ENCODE peak calls at places on chromosomes 4 and X, in ten cellular contexts. X is psoas muscle, H is fibroblast of the aortic adventitia, C is cardiac fibroblast, S is heart left ventricle, P is choroid plexus epithelial cell, Y is endodermal cell, Z is astrocyte of the spinal cord, M is OCI-LY7, J is fibroblast of pulmonary artery. D is an unnamed sample.

GRCh38 chr4:159048166-159048886 is 54.6 kb upstream of the RAPGEF2 start:
- DNase-seq in X (peak), H (peak), C (peak), S (peak), P (peak), Y (peak), Z (peak), M (no peak), J (peak), D (peak)

GRCh38 chrX:120514236-120514635 is 45.1 kb upstream of the LAMP2 start:
- DNase-seq in X (no peak), H (peak), C (peak), S (no peak), P (peak), Y (peak), Z (peak), M (peak), J (peak), D (no peak)

GRCh38 chr4:152778656-152779512 is 646 bp downstream of the TIGD4 start:
- DNase-seq in X (no peak), H (peak), C (peak), S (no peak), P (peak), Y (peak), Z (peak), M (peak), J (peak), D (peak)

GRCh38 chr4:2080429-2081300 is 21.5 kb downstream of the NAT8L start:
- DNase-seq in X (no peak), H (no peak), C (no peak), S (no peak), P (no peak), Y (peak), Z (no peak), M (no peak), J (no peak), D (no peak)

GRCh38 chr4:155766544-155766943 is 7.7 kb downstream of the GUCY1B1 start:
- DNase-seq in X (no peak), H (no peak), C (no peak), S (no peak), P (no peak), Y (no peak), Z (no peak), M (no peak), J (no peak), D (no peak)

GRCh38 chr4:77636902-77637301 is 31.3 kb downstream of the CXCL13 start:
- DNase-seq in X (no peak), H (peak), C (peak), S (no peak), P (peak), Y (no peak), Z (peak), M (peak), J (peak), D (peak)

GRCh38 chr4:119028296-119028695 is 107.3 kb upstream of the MYOZ2 start:
- DNase-seq in X (no peak), H (no peak), C (no peak), S (no peak), P (no peak), Y (no peak), Z (no peak), M (no peak), J (no peak), D (no peak)

GRCh38 chrX:119880552-119881437 is 9.2 kb downstream of the NDUFA1 start:
- DNase-seq in X (no peak), H (peak), C (peak), S (no peak), P (peak), Y (peak), Z (peak), M (peak), J (peak), D (peak)

GRCh38 chrX:18927558-18927957 is 56.4 kb downstream of the PHKA2 start:
- DNase-seq in X (no peak), H (no peak), C (no peak), S (no peak), P (no peak), Y (no peak), Z (no peak), M (no peak), J (no peak), D (no peak)

GRCh38 chr4:153185453-153185852 is 18.8 kb upstream of the TRIM2 start:
- DNase-seq in X (no peak), H (no peak), C (no peak), S (no peak), P (no peak), Y (no peak), Z (no peak), M (no peak), J (no peak), D (no peak)

GRCh38 chr4:15920723-15921591 is 17.6 kb downstream of the FGFBP1 start:
- DNase-seq in X (no peak), H (peak), C (peak), S (no peak), P (peak), Y (no peak), Z (peak), M (no peak), J (peak), D (peak)

GRCh38 chrX:41922125-41922521 is 1.2 kb downstream of the CASK start:
- DNase-seq in X (no peak), H (peak), C (peak), S (no peak), P (peak), Y (no peak), Z (peak), M (peak), J (peak), D (peak)

GRCh38 chr4:53168237-53168636 is 197.6 kb downstream of the SCFD2 start:
- DNase-seq in X (no peak), H (peak), C (no peak), S (no peak), P (no peak), Y (no peak), Z (no peak), M (no peak), J (no peak), D (no peak)

GRCh38 chrX:66638591-66639500 is at the start of gene EDA2R:
- DNase-seq in X (no peak), H (peak), C (peak), S (peak), P (peak), Y (peak), Z (peak), M (peak), J (peak), D (peak)

GRCh38 chrX:49930046-49930445 is 7.7 kb downstream of the CLCN5 start:
- DNase-seq in X (no peak), H (peak), C (peak), S (no peak), P (peak), Y (no peak), Z (no peak), M (no peak), J (peak), D (no peak)

GRCh38 chr4:177281544-177281943 is 28.1 kb upstream of the NEIL3 start:
- DNase-seq in X (no peak), H (no peak), C (peak), S (no peak), P (peak), Y (no peak), Z (peak), M (no peak), J (peak), D (peak)

GRCh38 chr4:123676550-123677229 is 280.1 kb downstream of the SPRY1 start:
- DNase-seq in X (no peak), H (no peak), C (no peak), S (no peak), P (no peak), Y (no peak), Z (no peak), M (no peak), J (no peak), D (no peak)

GRCh38 chrX:9019151-9019550 is 14.8 kb downstream of the FAM9B start:
- DNase-seq in X (no peak), H (no peak), C (no peak), S (no peak), P (no peak), Y (no peak), Z (no peak), M (no peak), J (no peak), D (peak)

GRCh38 chr4:4995103-4995761 is 24.0 kb downstream of the CYTL1 start:
- DNase-seq in X (peak), H (peak), C (peak), S (peak), P (peak), Y (peak), Z (peak), M (peak), J (peak), D (peak)

GRCh38 chr4:24765331-24765990 is 29.9 kb upstream of the SOD3 start:
- DNase-seq in X (peak), H (no peak), C (no peak), S (no peak), P (peak), Y (no peak), Z (no peak), M (no peak), J (no peak), D (peak)

GRCh38 chr4:7911044-7911578 is 28.6 kb downstream of the AFAP1 start:
- DNase-seq in X (peak), H (peak), C (peak), S (peak), P (peak), Y (peak), Z (peak), M (no peak), J (peak), D (peak)

GRCh38 chrX:22360129-22360528 is 87.4 kb downstream of the CBLL2 start:
- DNase-seq in X (no peak), H (no peak), C (peak), S (no peak), P (no peak), Y (no peak), Z (no peak), M (no peak), J (no peak), D (no peak)

GRCh38 chr4:56995525-56995924 is 16.8 kb downstream of the POLR2B start:
- DNase-seq in X (peak), H (peak), C (peak), S (peak), P (peak), Y (no peak), Z (peak), M (no peak), J (peak), D (peak)

GRCh38 chr4:114225462-114225861 is 246.0 kb upstream of the ARSJ start:
- DNase-seq in X (no peak), H (no peak), C (no peak), S (no peak), P (no peak), Y (no peak), Z (no peak), M (no peak), J (no peak), D (no peak)

GRCh38 chr4:46032061-46032460 is 91.8 kb downstream of the GABRG1 start:
- DNase-seq in X (no peak), H (no peak), C (no peak), S (no peak), P (no peak), Y (no peak), Z (no peak), M (no peak), J (no peak), D (no peak)
- H3K4me3 ChIP-seq in X (no peak), H (no peak), C (no peak), S (no peak), P (no peak), Y (no peak), Z (no peak), M (no peak), J (no peak), D (no peak)

DNA sequence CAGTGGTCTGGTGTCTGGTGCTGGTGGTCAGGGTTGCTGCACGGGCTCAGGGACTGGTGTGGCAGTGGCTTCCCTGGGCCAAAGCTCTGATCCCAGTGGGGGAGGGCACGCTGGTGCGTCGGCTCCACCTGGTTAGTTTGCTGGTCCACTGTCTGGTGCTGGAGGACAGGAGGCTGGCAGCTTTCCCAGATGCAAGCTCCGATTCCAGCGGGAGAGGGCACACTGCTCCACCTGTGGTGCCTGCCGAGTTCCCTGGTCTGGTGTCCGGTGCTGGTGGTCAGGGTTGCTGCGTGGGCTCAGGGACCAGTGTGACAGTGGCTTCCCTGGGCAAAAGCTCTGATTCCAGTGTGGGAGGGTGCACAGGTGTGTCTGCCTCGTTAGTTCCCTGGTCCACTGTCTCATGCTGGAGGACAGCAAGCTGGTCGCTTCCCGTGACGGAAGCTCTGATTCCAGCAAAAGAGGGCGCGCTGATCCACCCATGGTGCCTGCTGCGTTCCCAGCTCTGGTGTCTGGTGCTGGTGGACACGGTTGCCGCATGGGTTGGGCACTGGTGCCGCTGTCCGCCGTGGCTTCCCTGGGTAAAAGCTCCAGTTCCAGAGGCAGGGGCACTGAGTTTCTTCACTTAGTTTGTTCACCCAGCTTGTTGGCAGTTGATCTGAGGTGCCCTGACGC is 5.8 kb downstream of the VMA21 start:
- DNase-seq in X (peak), H (no peak), C (no peak), S (peak), P (no peak), Y (no peak), Z (no peak), M (no peak), J (no peak), D (no peak)
- TF ChIP-seq CTCF in X (no peak), H (no peak), C (no peak), S (no peak), P (no peak), Y (no peak), Z (no peak), M (no peak), J (no peak), D (no peak)

DNA sequence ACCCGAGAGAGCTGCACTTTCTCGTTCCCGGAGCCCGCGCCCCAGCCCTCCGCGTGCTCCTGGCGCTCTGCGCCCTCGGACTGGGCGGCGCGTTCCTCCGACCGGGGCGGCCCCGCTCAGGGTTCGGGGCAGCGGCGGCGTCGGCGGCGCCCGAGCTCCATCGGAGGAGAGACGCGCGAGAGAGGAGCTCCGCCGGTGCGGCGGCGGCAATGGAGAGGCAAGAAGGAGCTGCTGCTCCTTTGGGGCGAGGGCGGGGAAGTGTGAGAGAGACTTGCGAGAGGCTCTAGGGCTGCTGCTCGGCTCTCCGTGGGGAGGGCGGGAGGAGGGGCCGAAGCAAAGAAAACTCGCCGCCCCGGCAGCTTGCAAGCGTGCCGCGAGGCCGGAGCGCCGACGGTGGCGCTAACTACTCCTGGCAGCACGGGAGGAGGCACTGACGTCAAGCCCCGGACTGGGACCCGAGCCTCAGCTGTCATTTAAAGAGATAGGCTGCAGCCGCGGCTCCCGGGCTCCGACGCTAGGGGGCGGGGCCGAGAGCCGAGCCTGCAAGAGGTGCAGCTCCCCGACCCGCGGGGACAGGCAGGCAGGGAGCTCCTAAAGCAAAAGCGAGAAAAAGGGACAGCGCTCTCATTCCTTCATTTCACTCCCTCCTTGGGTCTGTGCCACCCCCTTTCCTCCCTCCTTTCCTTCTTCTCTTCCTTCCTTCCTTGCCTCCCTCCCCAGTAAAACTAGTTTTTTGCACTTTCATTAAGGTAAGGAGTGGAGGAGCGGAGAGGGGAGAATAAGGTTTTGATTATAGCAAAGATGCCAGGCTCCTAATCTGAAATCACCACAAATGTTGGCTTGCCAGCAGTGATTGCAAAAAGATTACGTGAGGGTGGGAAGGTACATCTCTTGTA is at the start of gene KCTD8:
- DNase-seq in X (peak), H (peak), C (peak), S (peak), P (peak), Y (peak), Z (peak), M (peak), J (peak), D (peak)
- H3K4me3 ChIP-seq in X (peak), H (peak), C (peak), S (peak), P (peak), Y (peak), Z (peak), M (no peak), J (peak), D (peak)

GRCh38 chr4:67624939-67625338 is 66.4 kb downstream of the STAP1 start:
- DNase-seq in X (no peak), H (no peak), C (no peak), S (no peak), P (peak), Y (no peak), Z (no peak), M (no peak), J (no peak), D (no peak)
- TF ChIP-seq CTCF in X (no peak), H (no peak), C (no peak), S (no peak), P (no peak), Y (no peak), Z (no peak), M (peak), J (no peak), D (no peak)

GRCh38 chrX:25016361-25016671 is 551 bp upstream of the ARX start:
- DNase-seq in X (no peak), H (no peak), C (no peak), S (no peak), P (no peak), Y (peak), Z (no peak), M (no peak), J (no peak), D (no peak)

GRCh38 chrX:25016938-25017598 is 1.3 kb upstream of the ARX start:
- DNase-seq in X (no peak), H (no peak), C (no peak), S (no peak), P (no peak), Y (peak), Z (no peak), M (no peak), J (no peak), D (no peak)

GRCh38 chrX:25015486-25016360 is at the start of gene ARX:
- DNase-seq in X (peak), H (peak), C (peak), S (peak), P (peak), Y (peak), Z (peak), M (peak), J (peak), D (peak)

GRCh38 chrX:25018682-25019081 is 2.9 kb upstream of the ARX start:
- DNase-seq in X (no peak), H (no peak), C (no peak), S (no peak), P (no peak), Y (no peak), Z (no peak), M (no peak), J (no peak), D (no peak)

DNA sequence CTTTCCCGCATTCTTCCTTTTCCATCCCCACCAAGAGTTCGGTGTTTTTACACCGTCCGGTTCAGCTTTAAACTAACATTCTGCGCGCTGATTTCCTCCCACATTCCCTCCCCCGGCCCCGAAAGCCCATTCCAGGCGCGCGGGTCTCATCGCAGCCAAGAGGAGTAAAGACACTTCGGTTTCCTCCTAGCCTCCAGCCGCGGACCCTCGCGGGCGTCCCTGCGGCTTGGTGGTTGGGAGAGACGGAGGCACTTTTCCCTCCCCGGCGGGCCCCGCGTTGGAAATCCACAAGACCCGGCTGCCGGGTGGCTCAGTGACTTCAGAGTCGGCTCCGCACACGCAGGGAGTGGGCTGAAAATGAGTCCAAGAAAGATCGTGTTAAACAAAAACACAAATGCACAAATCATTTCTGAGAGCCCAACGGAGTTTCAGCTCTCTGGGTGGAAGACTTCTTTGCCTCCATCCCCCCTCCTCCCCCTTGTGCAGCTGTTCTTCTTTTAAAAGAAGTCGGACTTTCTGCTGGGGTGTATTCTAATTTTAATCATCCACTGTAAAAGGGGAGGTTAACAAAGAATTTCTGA is 2.0 kb upstream of the ARX start:
- DNase-seq in X (peak), H (no peak), C (no peak), S (no peak), P (no peak), Y (peak), Z (no peak), M (no peak), J (no peak), D (no peak)
- H3K4me3 ChIP-seq in X (peak), H (no peak), C (no peak), S (no peak), P (no peak), Y (no peak), Z (no peak), M (no peak), J (no peak), D (no peak)

D was measured in foreskin fibroblast.